ENCODE peak calls at places on chromosomes 7 and 10, in six cellular contexts. B is K562, P is A549, Z is HepG2, A is GM12878, I is endothelial cell of umbilical vein. K is an unnamed sample.

GRCh38 chr7:75879771-75880184 is 944 bp downstream of the RHBDD2 start:
- DNase-seq in B (no peak), P (no peak), Z (no peak), A (no peak), I (peak), K (peak)

GRCh38 chr10:86344714-86345161 is 21.9 kb downstream of the GRID1 start:
- DNase-seq in B (no peak), P (no peak), Z (no peak), A (no peak), I (no peak), K (peak)

GRCh38 chr10:100807241-100808050 is 62.1 kb downstream of the PAX2 start:
- DNase-seq in B (no peak), P (no peak), Z (no peak), A (no peak), I (no peak), K (no peak)

GRCh38 chr7:2008936-2009540 is 223.7 kb downstream of the MAD1L1 start:
- DNase-seq in B (no peak), P (no peak), Z (no peak), A (no peak), I (no peak), K (no peak)

GRCh38 chr7:66946545-66946944 is 25.5 kb downstream of the TMEM248 start:
- DNase-seq in B (no peak), P (peak), Z (no peak), A (no peak), I (peak), K (no peak)

GRCh38 chr10:17406036-17406834 is 48.2 kb downstream of the ST8SIA6 start:
- DNase-seq in B (no peak), P (no peak), Z (no peak), A (no peak), I (no peak), K (no peak)

GRCh38 chr10:30818010-30818660 is 188.6 kb upstream of the LYZL2 start:
- DNase-seq in B (peak), P (no peak), Z (no peak), A (no peak), I (peak), K (peak)

GRCh38 chr7:107464666-107465065 is 5.2 kb upstream of the GPR22 start:
- DNase-seq in B (no peak), P (no peak), Z (no peak), A (no peak), I (no peak), K (no peak)

GRCh38 chr7:148286150-148286549 is 304.4 kb upstream of the C7orf33 start:
- DNase-seq in B (peak), P (peak), Z (peak), A (no peak), I (no peak), K (peak)

GRCh38 chr7:82335927-82336326 is 107.7 kb downstream of the CACNA2D1 start:
- DNase-seq in B (no peak), P (peak), Z (no peak), A (no peak), I (no peak), K (peak)

GRCh38 chr10:25294032-25294926 is 119.5 kb downstream of the GPR158 start:
- DNase-seq in B (no peak), P (peak), Z (peak), A (no peak), I (no peak), K (no peak)

GRCh38 chr10:27618906-27619305 is 114.8 kb downstream of the RAB18 start:
- DNase-seq in B (no peak), P (no peak), Z (no peak), A (no peak), I (no peak), K (no peak)

GRCh38 chr10:4766449-4766848 is 59.6 kb upstream of the AKR1E2 start:
- DNase-seq in B (no peak), P (no peak), Z (no peak), A (no peak), I (no peak), K (no peak)

GRCh38 chr10:100883322-100883821 is 29.4 kb upstream of the SLF2 start:
- DNase-seq in B (no peak), P (no peak), Z (no peak), A (no peak), I (no peak), K (no peak)

GRCh38 chr7:116557066-116557585 is 32.3 kb downstream of the CAV1 start:
- DNase-seq in B (no peak), P (no peak), Z (no peak), A (no peak), I (no peak), K (no peak)

GRCh38 chr7:56063500-56063881 is 595 bp upstream of the SUMF2 start:
- DNase-seq in B (no peak), P (no peak), Z (peak), A (no peak), I (no peak), K (no peak)

GRCh38 chr7:46933596-46933995 is 648.3 kb downstream of the TNS3 start:
- DNase-seq in B (no peak), P (no peak), Z (no peak), A (no peak), I (peak), K (peak)

GRCh38 chr7:25653412-25653811 is 425.1 kb upstream of the NPVF start:
- DNase-seq in B (no peak), P (no peak), Z (no peak), A (no peak), I (no peak), K (no peak)

GRCh38 chr7:127396184-127396583 is 3.7 kb upstream of the ZNF800 start:
- DNase-seq in B (peak), P (peak), Z (no peak), A (no peak), I (no peak), K (peak)

GRCh38 chr7:32216759-32217158 is 146.6 kb upstream of the PDE1C start:
- DNase-seq in B (no peak), P (no peak), Z (no peak), A (no peak), I (no peak), K (no peak)

GRCh38 chr10:132294561-132295320 is 13.0 kb downstream of the STK32C start:
- DNase-seq in B (peak), P (no peak), Z (no peak), A (no peak), I (no peak), K (peak)

GRCh38 chr10:89391882-89392756 is at the start of gene IFIT1:
- DNase-seq in B (peak), P (peak), Z (peak), A (peak), I (peak), K (peak)

GRCh38 chr10:44834131-44834530 is 77.0 kb upstream of the TMEM72 start:
- DNase-seq in B (no peak), P (no peak), Z (no peak), A (no peak), I (no peak), K (no peak)

GRCh38 chr10:81021428-81022129 is 483.9 kb downstream of the SH2D4B start:
- DNase-seq in B (no peak), P (no peak), Z (no peak), A (no peak), I (no peak), K (peak)

GRCh38 chr10:24255907-24256306 is 47.0 kb downstream of the KIAA1217 start:
- DNase-seq in B (no peak), P (no peak), Z (no peak), A (no peak), I (no peak), K (no peak)

GRCh38 chr7:3762146-3762831 is 461.2 kb downstream of the SDK1 start:
- DNase-seq in B (no peak), P (no peak), Z (no peak), A (no peak), I (no peak), K (no peak)

GRCh38 chr10:131788386-131788785 is 112.4 kb upstream of the PPP2R2D start:
- DNase-seq in B (no peak), P (no peak), Z (no peak), A (no peak), I (no peak), K (no peak)

GRCh38 chr7:55148992-55149391 is 130.2 kb downstream of the EGFR start:
- DNase-seq in B (no peak), P (no peak), Z (no peak), A (no peak), I (no peak), K (no peak)

GRCh38 chr10:76697923-76698322 is 939.7 kb downstream of the KCNMA1 start:
- DNase-seq in B (no peak), P (no peak), Z (no peak), A (no peak), I (no peak), K (no peak)
- TF ChIP-seq CTCF in B (no peak), P (no peak), Z (no peak), A (no peak), I (no peak), K (no peak)

GRCh38 chr10:90417056-90417455 is 440.8 kb downstream of the HTR7 start:
- DNase-seq in B (no peak), P (no peak), Z (peak), A (no peak), I (no peak), K (no peak)

GRCh38 chr10:90417466-90418210 is 440.2 kb downstream of the HTR7 start:
- DNase-seq in B (no peak), P (no peak), Z (no peak), A (no peak), I (no peak), K (no peak)

GRCh38 chr10:90421874-90422273 is 436.0 kb downstream of the HTR7 start:
- DNase-seq in B (no peak), P (no peak), Z (no peak), A (no peak), I (no peak), K (no peak)

GRCh38 chr10:90418869-90419652 is 438.8 kb downstream of the HTR7 start:
- DNase-seq in B (no peak), P (peak), Z (peak), A (no peak), I (peak), K (no peak)

GRCh38 chr10:90420637-90421318 is 437.1 kb downstream of the HTR7 start:
- DNase-seq in B (no peak), P (no peak), Z (no peak), A (peak), I (no peak), K (no peak)
- TF ChIP-seq MYC in B (no peak), P (no peak), Z (no peak), A (no peak), I (no peak), K (no peak)

GRCh38 chr10:15829495-15829894 is 30.8 kb downstream of the MINDY3 start:
- DNase-seq in B (no peak), P (no peak), Z (no peak), A (no peak), I (no peak), K (no peak)

GRCh38 chr10:15821046-15821683 is 39.1 kb downstream of the MINDY3 start:
- DNase-seq in B (no peak), P (no peak), Z (no peak), A (no peak), I (no peak), K (no peak)

GRCh38 chr10:15824498-15824897 is 35.8 kb downstream of the MINDY3 start:
- DNase-seq in B (no peak), P (peak), Z (no peak), A (no peak), I (peak), K (peak)
- TF ChIP-seq CTCF in B (peak), P (peak), Z (peak), A (peak), I (no peak), K (no peak)

GRCh38 chr7:110590415-110590814 is 500.5 kb upstream of the LRRN3 start:
- DNase-seq in B (no peak), P (no peak), Z (no peak), A (no peak), I (no peak), K (no peak)
- TF ChIP-seq MYC in B (no peak), P (no peak), Z (no peak), A (no peak), I (no peak), K (no peak)